ENCODE peak calls at places on chromosomes 7 and 10, in ten cellular contexts. One of them, this sample, is unnamed.
A peak's percentile ranks its signal among the peaks of the same experiment; 100 is the strongest.

GRCh38 chr10:56622335-56622973 is 261.4 kb upstream of the ZWINT start:
- DNase-seq in GM12878: no peak
- DNase-seq in ovary: no peak
- DNase-seq in H54: peak; percentile 4
- DNase-seq in adrenal gland: no peak
- DNase-seq in body of pancreas: no peak
- DNase-seq in esophagus muscularis mucosa: no peak
- DNase-seq in transverse colon: no peak
- DNase-seq in endothelial cell of umbilical vein: no peak
- DNase-seq in heart left ventricle: no peak
- DNase-seq in this sample: no peak

GRCh38 chr10:27319752-27320561 is 79.4 kb upstream of the ACBD5 start:
- DNase-seq in GM12878: no peak
- DNase-seq in ovary: peak; percentile 17
- DNase-seq in H54: peak; percentile 9
- DNase-seq in adrenal gland: peak; percentile 52
- DNase-seq in body of pancreas: peak; percentile 52
- DNase-seq in esophagus muscularis mucosa: no peak
- DNase-seq in transverse colon: peak; percentile 49
- DNase-seq in endothelial cell of umbilical vein: peak; percentile 53
- DNase-seq in heart left ventricle: peak; percentile 71
- DNase-seq in this sample: peak; percentile 75

GRCh38 chr7:128962837-128963236 is 25.1 kb downstream of the IRF5 start:
- DNase-seq in GM12878: no peak
- DNase-seq in ovary: no peak
- DNase-seq in H54: no peak
- DNase-seq in adrenal gland: no peak
- DNase-seq in body of pancreas: no peak
- DNase-seq in esophagus muscularis mucosa: no peak
- DNase-seq in transverse colon: no peak
- DNase-seq in endothelial cell of umbilical vein: no peak
- DNase-seq in heart left ventricle: no peak
- DNase-seq in this sample: no peak

GRCh38 chr7:101589976-101590662 is 39.0 kb downstream of the MYL10 start:
- DNase-seq in GM12878: no peak
- DNase-seq in ovary: no peak
- DNase-seq in H54: no peak
- DNase-seq in adrenal gland: no peak
- DNase-seq in body of pancreas: no peak
- DNase-seq in esophagus muscularis mucosa: no peak
- DNase-seq in transverse colon: no peak
- DNase-seq in endothelial cell of umbilical vein: no peak
- DNase-seq in heart left ventricle: no peak
- DNase-seq in this sample: peak; percentile 19

GRCh38 chr7:13727279-13727678 is 262.2 kb downstream of the ETV1 start:
- DNase-seq in GM12878: no peak
- DNase-seq in ovary: no peak
- DNase-seq in H54: no peak
- DNase-seq in adrenal gland: no peak
- DNase-seq in body of pancreas: no peak
- DNase-seq in esophagus muscularis mucosa: no peak
- DNase-seq in transverse colon: no peak
- DNase-seq in endothelial cell of umbilical vein: no peak
- DNase-seq in heart left ventricle: no peak
- DNase-seq in this sample: no peak

GRCh38 chr10:69968830-69969229 is 83.8 kb upstream of the MACROH2A2 start:
- DNase-seq in GM12878: no peak
- DNase-seq in ovary: no peak
- DNase-seq in H54: no peak
- DNase-seq in adrenal gland: no peak
- DNase-seq in body of pancreas: no peak
- DNase-seq in esophagus muscularis mucosa: peak; percentile 88
- DNase-seq in transverse colon: no peak
- DNase-seq in endothelial cell of umbilical vein: no peak
- DNase-seq in heart left ventricle: no peak
- DNase-seq in this sample: no peak

GRCh38 chr10:5467634-5468255 is 31.6 kb downstream of the CALML5 start:
- DNase-seq in GM12878: no peak
- DNase-seq in ovary: no peak
- DNase-seq in H54: no peak
- DNase-seq in adrenal gland: no peak
- DNase-seq in body of pancreas: no peak
- DNase-seq in esophagus muscularis mucosa: peak; percentile 62
- DNase-seq in transverse colon: no peak
- DNase-seq in endothelial cell of umbilical vein: no peak
- DNase-seq in heart left ventricle: no peak
- DNase-seq in this sample: no peak

GRCh38 chr10:93075369-93076221 is 1.9 kb downstream of the CYP26A1 start:
- DNase-seq in GM12878: no peak
- DNase-seq in ovary: no peak
- DNase-seq in H54: no peak
- DNase-seq in adrenal gland: no peak
- DNase-seq in body of pancreas: no peak
- DNase-seq in esophagus muscularis mucosa: peak; percentile 84
- DNase-seq in transverse colon: no peak
- DNase-seq in endothelial cell of umbilical vein: no peak
- DNase-seq in heart left ventricle: no peak
- DNase-seq in this sample: no peak

GRCh38 chr7:107594961-107595737 is 15.1 kb downstream of the BCAP29 start:
- DNase-seq in GM12878: no peak
- DNase-seq in ovary: no peak
- DNase-seq in H54: peak; percentile 17
- DNase-seq in adrenal gland: peak; percentile 27
- DNase-seq in body of pancreas: no peak
- DNase-seq in esophagus muscularis mucosa: no peak
- DNase-seq in transverse colon: no peak
- DNase-seq in endothelial cell of umbilical vein: peak; percentile 98
- DNase-seq in heart left ventricle: no peak
- DNase-seq in this sample: no peak

GRCh38 chr10:92239185-92239599 is 51.7 kb downstream of the CPEB3 start:
- DNase-seq in GM12878: no peak
- DNase-seq in ovary: no peak
- DNase-seq in H54: no peak
- DNase-seq in adrenal gland: peak; percentile 26
- DNase-seq in body of pancreas: no peak
- DNase-seq in esophagus muscularis mucosa: no peak
- DNase-seq in transverse colon: no peak
- DNase-seq in endothelial cell of umbilical vein: no peak
- DNase-seq in heart left ventricle: no peak
- DNase-seq in this sample: no peak

GRCh38 chr10:129642427-129642826 is 175.4 kb downstream of the MGMT start:
- DNase-seq in GM12878: no peak
- DNase-seq in ovary: no peak
- DNase-seq in H54: no peak
- DNase-seq in adrenal gland: no peak
- DNase-seq in body of pancreas: no peak
- DNase-seq in esophagus muscularis mucosa: no peak
- DNase-seq in transverse colon: no peak
- DNase-seq in endothelial cell of umbilical vein: no peak
- DNase-seq in heart left ventricle: no peak
- DNase-seq in this sample: no peak

GRCh38 chr10:31280972-31281371 is 38.0 kb upstream of the ZEB1 start:
- DNase-seq in GM12878: no peak
- DNase-seq in ovary: no peak
- DNase-seq in H54: no peak
- DNase-seq in adrenal gland: no peak
- DNase-seq in body of pancreas: no peak
- DNase-seq in esophagus muscularis mucosa: no peak
- DNase-seq in transverse colon: no peak
- DNase-seq in endothelial cell of umbilical vein: no peak
- DNase-seq in heart left ventricle: no peak
- DNase-seq in this sample: no peak

DNA sequence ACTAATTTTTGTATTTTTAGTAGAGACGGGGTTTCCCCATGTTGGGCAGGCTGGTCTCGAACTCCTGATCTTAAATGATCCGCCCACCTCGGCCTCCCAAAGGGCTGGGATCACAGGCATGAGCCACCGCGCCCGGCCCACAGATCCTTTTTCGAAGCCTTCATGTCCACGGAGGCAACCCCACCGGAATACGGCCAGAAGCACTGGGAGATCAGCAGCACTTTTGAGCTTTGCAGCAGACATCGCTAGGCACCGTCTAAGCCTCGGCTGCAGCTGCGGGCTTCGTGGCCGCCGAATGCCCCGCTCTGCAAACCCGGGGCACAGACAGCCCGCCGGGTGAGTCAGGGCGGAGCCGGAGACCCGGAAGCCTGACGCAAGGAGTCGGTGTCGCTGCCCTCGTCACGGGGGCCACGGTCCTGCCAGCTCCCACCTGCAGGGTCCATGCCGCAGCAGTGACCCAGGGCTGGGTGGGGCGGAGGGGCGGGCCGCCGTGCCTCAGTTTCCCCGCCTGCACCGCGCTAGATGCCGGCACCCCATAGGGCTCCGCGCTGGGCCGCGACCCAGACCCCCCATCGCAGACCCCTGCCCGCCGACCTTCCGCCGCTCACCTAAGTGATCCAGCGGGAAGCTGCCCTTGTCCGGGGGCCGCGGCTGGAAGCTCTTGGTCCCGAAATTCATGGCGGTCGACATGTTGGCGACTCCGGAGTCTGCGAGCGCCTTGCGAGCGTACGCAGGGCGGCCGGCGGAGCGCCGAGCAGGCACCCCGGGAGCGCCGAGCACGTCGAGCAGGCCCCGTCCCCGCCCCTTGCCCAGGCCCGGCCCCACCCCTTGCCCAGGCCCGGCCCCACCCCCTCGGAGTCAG is at the start of gene COX19:
- DNase-seq in GM12878: peak; percentile 42
- DNase-seq in ovary: peak; percentile 87
- DNase-seq in H54: peak; percentile 94
- DNase-seq in adrenal gland: peak; percentile 94
- DNase-seq in body of pancreas: peak; percentile 93
- DNase-seq in esophagus muscularis mucosa: peak; percentile 96
- DNase-seq in transverse colon: peak; percentile 93
- DNase-seq in endothelial cell of umbilical vein: peak; percentile 89
- DNase-seq in heart left ventricle: peak; percentile 95
- DNase-seq in this sample: peak; percentile 93
- TF ChIP-seq POLR2A in GM12878: peak; percentile 94
- TF ChIP-seq POLR2A in ovary: peak; percentile 61
- TF ChIP-seq POLR2A in H54: peak; percentile 78
- TF ChIP-seq POLR2A in adrenal gland: peak; percentile 46
- TF ChIP-seq POLR2A in body of pancreas: peak; percentile 61
- TF ChIP-seq POLR2A in esophagus muscularis mucosa: peak; percentile 82
- TF ChIP-seq POLR2A in transverse colon: peak; percentile 91
- TF ChIP-seq POLR2A in endothelial cell of umbilical vein: peak; percentile 86
- TF ChIP-seq POLR2A in heart left ventricle: no peak
- TF ChIP-seq POLR2A in this sample: peak; percentile 84

GRCh38 chr7:42931834-42932651 is at the start of the genes MRPL32 and PSMA2:
- DNase-seq in GM12878: peak; percentile 95
- DNase-seq in ovary: peak; percentile 94
- DNase-seq in H54: peak; percentile 95
- DNase-seq in adrenal gland: peak; percentile 97
- DNase-seq in body of pancreas: peak; percentile 95
- DNase-seq in esophagus muscularis mucosa: peak; percentile 98
- DNase-seq in transverse colon: peak; percentile 95
- DNase-seq in endothelial cell of umbilical vein: peak; percentile 99
- DNase-seq in heart left ventricle: peak; percentile 95
- DNase-seq in this sample: peak; percentile 93
- TF ChIP-seq POLR2A in GM12878: peak; percentile 96
- TF ChIP-seq POLR2A in ovary: no peak
- TF ChIP-seq POLR2A in H54: peak; percentile 88
- TF ChIP-seq POLR2A in adrenal gland: peak; percentile 21
- TF ChIP-seq POLR2A in body of pancreas: peak; percentile 51
- TF ChIP-seq POLR2A in esophagus muscularis mucosa: peak; percentile 4
- TF ChIP-seq POLR2A in transverse colon: peak; percentile 66
- TF ChIP-seq POLR2A in endothelial cell of umbilical vein: peak; percentile 74
- TF ChIP-seq POLR2A in heart left ventricle: no peak
- TF ChIP-seq POLR2A in this sample: peak; percentile 68

DNA sequence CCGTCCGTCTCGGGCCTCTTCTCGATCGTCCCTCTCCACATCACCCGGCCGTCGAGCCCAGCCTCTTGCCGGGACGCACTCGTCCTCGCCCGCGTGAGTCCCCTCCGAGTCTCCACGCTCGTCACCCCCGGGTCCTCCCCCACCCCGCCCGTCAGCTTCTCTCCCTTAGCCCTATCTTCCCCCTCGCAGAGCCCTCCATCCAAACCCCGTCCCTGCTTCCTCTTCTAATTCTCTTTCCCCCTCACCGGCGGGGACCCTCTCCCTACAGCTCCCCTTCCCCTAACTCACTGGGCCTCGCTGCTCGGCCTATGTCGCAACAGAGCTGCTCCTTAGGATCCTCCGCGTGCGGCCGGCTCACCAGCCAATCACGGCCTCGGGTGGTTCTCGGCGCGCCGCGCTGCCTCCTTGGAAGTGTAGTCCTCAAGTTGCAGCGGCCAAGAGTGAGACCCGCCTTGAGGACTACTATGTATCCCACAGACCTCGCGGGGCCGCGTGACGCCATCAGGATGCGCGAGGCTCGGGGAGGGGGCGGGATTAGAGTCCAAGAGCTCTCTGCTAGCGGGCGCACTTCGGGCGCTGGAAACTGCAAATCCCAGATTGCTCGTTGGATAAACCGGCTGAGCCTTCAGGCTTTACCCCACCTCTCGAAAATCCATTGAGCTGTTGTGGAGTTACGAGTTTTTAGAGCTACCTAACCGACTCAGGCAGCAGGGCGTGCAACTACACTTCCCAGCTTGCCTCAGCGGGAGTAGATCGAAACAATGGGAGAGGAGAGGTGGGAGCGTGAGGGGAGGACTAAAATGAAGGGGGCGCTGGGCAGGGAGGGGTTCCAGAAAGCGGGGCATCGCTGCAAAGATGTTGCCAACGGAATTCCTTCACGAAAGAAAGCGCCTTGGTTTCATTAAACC is at the start of gene ABCF2:
- DNase-seq in GM12878: peak; percentile 85
- DNase-seq in ovary: peak; percentile 99
- DNase-seq in H54: peak; percentile 98
- DNase-seq in adrenal gland: peak; percentile 100
- DNase-seq in body of pancreas: peak; percentile 99
- DNase-seq in esophagus muscularis mucosa: peak; percentile 100
- DNase-seq in transverse colon: peak; percentile 99
- DNase-seq in endothelial cell of umbilical vein: peak; percentile 99
- DNase-seq in heart left ventricle: peak; percentile 99
- DNase-seq in this sample: peak; percentile 98
- TF ChIP-seq POLR2A in GM12878: peak; percentile 82
- TF ChIP-seq POLR2A in ovary: peak; percentile 67
- TF ChIP-seq POLR2A in H54: peak; percentile 71
- TF ChIP-seq POLR2A in adrenal gland: no peak
- TF ChIP-seq POLR2A in body of pancreas: no peak
- TF ChIP-seq POLR2A in esophagus muscularis mucosa: no peak
- TF ChIP-seq POLR2A in transverse colon: peak; percentile 74
- TF ChIP-seq POLR2A in endothelial cell of umbilical vein: peak; percentile 1
- TF ChIP-seq POLR2A in heart left ventricle: no peak
- TF ChIP-seq POLR2A in this sample: peak; percentile 55

DNA sequence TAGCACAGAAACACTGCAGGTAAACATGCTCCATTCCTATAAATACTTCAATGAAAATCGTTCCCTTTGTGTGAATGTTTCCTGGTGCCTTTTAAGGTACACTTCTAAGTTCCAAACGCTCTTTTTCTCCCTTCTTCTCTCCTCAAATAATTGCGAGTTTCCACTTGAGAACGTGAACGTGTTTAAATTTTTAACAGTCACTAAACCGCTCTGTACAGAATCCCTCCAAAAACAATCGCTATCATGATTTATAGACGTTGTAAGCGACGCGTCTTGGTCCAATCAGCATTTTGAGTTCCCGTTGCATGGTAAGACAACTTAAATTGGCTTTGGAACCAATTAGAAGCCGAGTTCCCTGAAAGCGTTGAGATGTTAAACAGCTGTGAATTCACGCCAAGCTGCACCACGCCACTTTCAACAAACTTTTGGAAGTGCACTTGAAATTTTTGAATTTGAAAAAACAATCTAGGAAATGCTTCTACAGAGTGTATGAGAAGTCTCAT is 12.6 kb upstream of the EBLN1 start:
- DNase-seq in GM12878: no peak
- DNase-seq in ovary: no peak
- DNase-seq in H54: no peak
- DNase-seq in adrenal gland: no peak
- DNase-seq in body of pancreas: no peak
- DNase-seq in esophagus muscularis mucosa: no peak
- DNase-seq in transverse colon: no peak
- DNase-seq in endothelial cell of umbilical vein: peak; percentile 75
- DNase-seq in heart left ventricle: no peak
- DNase-seq in this sample: peak; percentile 56
- TF ChIP-seq POLR2A in GM12878: no peak
- TF ChIP-seq POLR2A in ovary: no peak
- TF ChIP-seq POLR2A in H54: no peak
- TF ChIP-seq POLR2A in adrenal gland: no peak
- TF ChIP-seq POLR2A in body of pancreas: no peak
- TF ChIP-seq POLR2A in esophagus muscularis mucosa: no peak
- TF ChIP-seq POLR2A in transverse colon: no peak
- TF ChIP-seq POLR2A in endothelial cell of umbilical vein: no peak
- TF ChIP-seq POLR2A in heart left ventricle: no peak
- TF ChIP-seq POLR2A in this sample: no peak

This sample was measured in Peyer's patch.